ENCODE peak calls at places on chromosomes 16 and 17, in four cellular contexts. One of them, this sample, is unnamed.

GRCh38 chr17:81476635-81477034 is 36.0 kb downstream of the ACTG1 start:
- DNase-seq in K562: no peak
- DNase-seq in GM12891: no peak
- DNase-seq in GM12878: no peak
- DNase-seq in this sample: no peak

GRCh38 chr17:40070895-40071719 is 8.3 kb downstream of the THRA start:
- DNase-seq in GM12891: no peak
- DNase-seq in GM12878: no peak
- DNase-seq in K562: no peak
- DNase-seq in this sample: peak

GRCh38 chr17:61517843-61518606 is 65.8 kb downstream of the TBX4 start:
- DNase-seq in K562: no peak
- DNase-seq in GM12878: no peak
- DNase-seq in GM12891: no peak
- DNase-seq in this sample: no peak

GRCh38 chr17:55728833-55729232 is 6.2 kb upstream of the TMEM100 start:
- DNase-seq in K562: no peak
- DNase-seq in GM12878: no peak
- DNase-seq in GM12891: no peak
- DNase-seq in this sample: no peak

GRCh38 chr16:89170346-89171215 is 967 bp upstream of the CDH15 start:
- DNase-seq in GM12891: no peak
- DNase-seq in K562: no peak
- DNase-seq in GM12878: no peak
- DNase-seq in this sample: no peak

GRCh38 chr17:16432017-16432416 is 16.6 kb downstream of the TRPV2 start:
- DNase-seq in GM12878: no peak
- DNase-seq in GM12891: no peak
- DNase-seq in K562: no peak
- DNase-seq in this sample: no peak

GRCh38 chr16:47459603-47460002 is 1.3 kb downstream of the ITFG1 start:
- DNase-seq in K562: no peak
- DNase-seq in GM12878: no peak
- DNase-seq in GM12891: no peak
- DNase-seq in this sample: no peak

GRCh38 chr16:88760424-88761142 is 24.4 kb downstream of the PIEZO1 start:
- DNase-seq in K562: no peak
- DNase-seq in GM12878: no peak
- DNase-seq in GM12891: no peak
- DNase-seq in this sample: no peak

GRCh38 chr16:52812945-52813556 is 239.6 kb downstream of the CHD9NB start:
- DNase-seq in K562: no peak
- DNase-seq in GM12891: no peak
- DNase-seq in GM12878: no peak
- DNase-seq in this sample: no peak

GRCh38 chr17:2025220-2025621 is at the start of gene RTN4RL1:
- DNase-seq in GM12878: no peak
- DNase-seq in GM12891: peak
- DNase-seq in K562: peak
- DNase-seq in this sample: no peak

GRCh38 chr17:69406906-69407305 is 7.6 kb upstream of the MAP2K6 start:
- DNase-seq in GM12891: no peak
- DNase-seq in GM12878: no peak
- DNase-seq in K562: no peak
- DNase-seq in this sample: no peak

GRCh38 chr17:58333396-58334207 is 5.0 kb upstream of the TSPOAP1 start:
- DNase-seq in GM12878: no peak
- DNase-seq in GM12891: no peak
- DNase-seq in K562: no peak
- DNase-seq in this sample: peak
- TF ChIP-seq SPI1 in GM12878: peak
- TF ChIP-seq SPI1 in GM12891: peak
- TF ChIP-seq SPI1 in K562: peak
- TF ChIP-seq SPI1 in this sample: peak

GRCh38 chr17:59154335-59154720 is 658 bp downstream of the SKA2 start:
- DNase-seq in GM12891: no peak
- DNase-seq in GM12878: no peak
- DNase-seq in K562: peak
- DNase-seq in this sample: peak
- TF ChIP-seq SPI1 in GM12891: no peak
- TF ChIP-seq SPI1 in GM12878: no peak
- TF ChIP-seq SPI1 in K562: no peak
- TF ChIP-seq SPI1 in this sample: peak

GRCh38 chr17:17538417-17539391 is 42.5 kb upstream of the RASD1 start:
- DNase-seq in GM12878: no peak
- DNase-seq in GM12891: no peak
- DNase-seq in K562: peak
- DNase-seq in this sample: no peak
- TF ChIP-seq SPI1 in GM12878: no peak
- TF ChIP-seq SPI1 in GM12891: no peak
- TF ChIP-seq SPI1 in K562: no peak
- TF ChIP-seq SPI1 in this sample: no peak

DNA sequence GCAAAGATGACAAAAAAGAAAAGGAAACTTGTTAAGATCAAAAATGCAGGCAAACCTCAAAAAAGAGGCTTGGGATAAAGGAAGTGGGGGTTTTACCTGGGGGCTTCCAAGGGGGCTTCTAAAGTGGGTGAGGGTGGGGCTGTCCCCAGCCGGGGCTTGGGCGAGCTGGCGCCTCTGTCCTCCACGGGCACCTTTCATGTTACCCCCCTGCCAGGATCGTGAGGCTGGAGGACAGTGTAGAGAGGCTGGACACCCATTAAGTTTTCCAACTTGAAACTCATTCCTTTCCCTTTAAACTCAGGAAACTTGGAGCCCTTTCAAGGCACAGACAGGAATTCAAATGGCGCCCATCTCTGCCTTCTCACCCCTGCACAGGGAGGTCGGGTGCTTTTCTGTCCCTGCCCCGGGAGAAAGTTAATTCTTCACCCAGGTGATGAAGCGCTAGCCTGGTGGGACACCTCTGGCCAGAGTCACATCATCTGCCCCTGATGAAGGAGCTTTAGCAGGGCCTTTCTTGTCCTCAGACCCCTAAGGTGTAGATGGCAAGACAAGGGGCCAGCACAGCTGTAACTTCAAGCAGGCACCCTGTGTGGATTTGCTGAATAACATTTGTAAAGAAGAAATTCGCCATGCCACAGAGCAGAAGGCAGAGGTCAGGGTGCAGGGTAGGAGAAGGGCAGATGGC is 87.3 kb downstream of the C16orf78 start:
- DNase-seq in K562: no peak
- DNase-seq in GM12878: no peak
- DNase-seq in GM12891: no peak
- DNase-seq in this sample: no peak
- TF ChIP-seq SPI1 in K562: no peak
- TF ChIP-seq SPI1 in GM12878: no peak
- TF ChIP-seq SPI1 in GM12891: no peak
- TF ChIP-seq SPI1 in this sample: no peak

DNA sequence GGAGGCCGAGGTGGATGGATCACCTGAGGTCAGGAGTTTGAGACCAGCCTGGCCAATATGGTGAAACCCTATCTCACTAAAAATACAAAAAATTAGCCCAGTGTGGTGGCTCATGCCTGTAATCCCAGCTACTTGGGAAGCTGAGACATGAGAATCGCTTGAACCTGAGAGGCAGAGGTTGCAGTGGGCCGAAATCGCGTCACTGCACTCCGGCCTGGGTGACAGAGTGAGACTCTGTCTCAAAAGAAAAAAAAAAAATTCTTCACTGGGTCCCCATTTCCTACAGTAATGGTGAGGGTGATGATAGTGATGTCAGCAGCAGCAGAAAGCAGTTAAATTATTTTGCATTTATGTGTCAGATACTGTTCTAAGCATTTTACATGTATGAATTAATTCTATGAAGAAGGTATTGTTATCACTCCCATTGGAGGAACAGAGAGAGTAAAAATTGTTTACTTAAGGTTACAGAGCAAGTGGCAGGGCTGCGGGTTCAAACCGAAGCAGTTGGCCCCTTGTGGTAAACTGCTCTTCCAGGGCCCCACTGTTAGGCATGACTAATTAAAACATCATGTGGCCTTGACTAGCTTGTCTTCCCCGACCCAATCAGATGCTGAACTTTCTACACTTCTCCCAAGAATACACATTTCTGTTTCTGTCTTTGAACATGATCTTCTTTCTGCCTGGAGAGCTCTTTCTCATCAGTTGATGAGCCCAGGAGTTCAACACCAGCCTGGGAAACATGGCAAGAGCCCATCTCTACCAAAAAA is 45.8 kb downstream of the STAT3 start:
- DNase-seq in K562: peak
- DNase-seq in GM12878: no peak
- DNase-seq in GM12891: no peak
- DNase-seq in this sample: peak
- TF ChIP-seq SPI1 in K562: no peak
- TF ChIP-seq SPI1 in GM12878: no peak
- TF ChIP-seq SPI1 in GM12891: no peak
- TF ChIP-seq SPI1 in this sample: no peak

GRCh38 chr17:38893612-38894011 is 23.8 kb downstream of the LASP1 start:
- DNase-seq in GM12878: no peak
- DNase-seq in GM12891: no peak
- DNase-seq in K562: no peak
- DNase-seq in this sample: peak
- TF ChIP-seq SPI1 in GM12878: no peak
- TF ChIP-seq SPI1 in GM12891: no peak
- TF ChIP-seq SPI1 in K562: no peak
- TF ChIP-seq SPI1 in this sample: peak

GRCh38 chr17:8823279-8823678 is 24.1 kb upstream of the MFSD6L start:
- DNase-seq in K562: no peak
- DNase-seq in GM12878: no peak
- DNase-seq in GM12891: no peak
- DNase-seq in this sample: no peak

GRCh38 chr17:8820311-8821010 is 21.3 kb upstream of the MFSD6L start:
- DNase-seq in GM12891: no peak
- DNase-seq in K562: no peak
- DNase-seq in GM12878: no peak
- DNase-seq in this sample: no peak

GRCh38 chr17:8825802-8826201 is 26.6 kb upstream of the MFSD6L start:
- DNase-seq in GM12878: no peak
- DNase-seq in K562: no peak
- DNase-seq in GM12891: no peak
- DNase-seq in this sample: no peak

GRCh38 chr17:8821446-8822105 is 22.4 kb upstream of the MFSD6L start:
- DNase-seq in GM12878: no peak
- DNase-seq in K562: no peak
- DNase-seq in GM12891: no peak
- DNase-seq in this sample: no peak

DNA sequence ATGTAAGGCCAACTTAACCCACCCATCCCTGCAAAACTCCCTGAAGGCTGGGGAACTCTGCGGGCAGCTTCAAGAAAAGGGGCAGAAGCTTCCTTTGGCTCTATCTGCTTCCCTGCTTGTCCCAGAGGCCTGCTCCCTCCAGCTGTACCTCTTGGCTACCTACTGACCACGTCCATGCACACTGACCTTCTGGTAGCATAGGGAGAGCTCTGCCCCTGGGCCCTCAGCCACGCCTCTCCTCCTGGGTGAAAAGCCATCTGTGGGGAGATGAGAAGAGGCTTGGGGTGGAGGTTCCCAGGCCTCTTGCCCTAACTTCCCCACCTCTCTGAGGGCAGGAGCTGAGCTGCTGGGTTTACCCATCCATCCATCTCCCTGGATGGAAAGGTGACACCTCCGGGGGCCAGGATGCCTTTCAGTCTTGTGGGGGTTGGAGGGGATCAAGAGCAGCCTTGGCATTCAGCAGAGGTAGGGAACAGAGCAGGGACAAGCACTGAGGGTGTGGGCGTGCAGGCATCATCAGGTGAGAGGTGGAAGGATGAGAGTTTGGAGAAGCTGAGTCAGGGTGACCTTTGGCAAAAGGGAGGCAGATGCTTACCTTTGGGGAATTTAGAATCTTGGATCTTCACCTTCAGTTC is 23.4 kb upstream of the MFSD6L start:
- DNase-seq in GM12878: no peak
- DNase-seq in K562: no peak
- DNase-seq in GM12891: no peak
- DNase-seq in this sample: no peak
- TF ChIP-seq SPI1 in GM12878: no peak
- TF ChIP-seq SPI1 in K562: no peak
- TF ChIP-seq SPI1 in GM12891: no peak
- TF ChIP-seq SPI1 in this sample: no peak

GRCh38 chr17:77610980-77611641 is 347.4 kb upstream of the TNRC6C start:
- DNase-seq in K562: no peak
- DNase-seq in GM12891: no peak
- DNase-seq in GM12878: no peak
- DNase-seq in this sample: no peak
- TF ChIP-seq SPI1 in K562: no peak
- TF ChIP-seq SPI1 in GM12891: no peak
- TF ChIP-seq SPI1 in GM12878: no peak
- TF ChIP-seq SPI1 in this sample: no peak

DNA sequence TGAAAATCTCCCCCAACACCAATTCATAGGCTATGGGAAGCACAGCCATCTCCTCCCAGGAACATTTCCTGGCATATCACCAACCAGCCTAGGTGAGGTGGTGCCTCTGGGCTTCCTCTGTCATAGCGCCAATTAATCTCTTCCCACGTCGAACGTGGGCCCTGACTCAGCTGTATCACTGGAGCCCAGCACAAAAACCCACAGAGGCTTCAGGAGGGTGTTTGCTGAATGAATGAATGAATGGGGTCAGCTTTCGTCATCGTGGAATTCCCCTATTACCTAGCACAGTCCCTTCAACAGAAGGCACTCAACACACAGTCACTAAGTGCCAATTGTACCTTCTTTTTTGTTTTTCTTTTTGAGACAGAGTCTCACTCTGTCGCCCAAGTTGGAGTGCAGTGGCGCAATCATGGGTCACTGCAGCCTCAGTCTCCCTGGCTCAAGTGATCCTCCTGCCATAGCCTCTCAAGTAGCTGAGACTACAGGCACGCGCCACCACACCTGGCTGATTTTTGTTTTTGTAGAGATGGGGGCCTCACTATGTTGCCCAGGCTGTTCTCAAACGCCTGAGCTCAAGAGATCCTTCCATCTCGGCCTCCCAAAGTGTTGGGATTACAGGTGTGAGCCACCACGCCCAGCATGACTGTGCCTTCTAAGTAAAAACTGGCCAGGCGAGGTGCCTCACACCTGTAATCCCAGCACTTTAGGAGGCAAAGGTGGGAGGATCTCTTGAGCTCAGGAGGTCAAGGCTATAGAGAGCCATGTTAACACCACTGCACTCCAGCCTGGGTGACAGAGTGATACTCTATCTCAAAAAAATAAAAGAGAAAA is 4.1 kb downstream of the ZNF688 start:
- DNase-seq in GM12878: no peak
- DNase-seq in K562: no peak
- DNase-seq in GM12891: no peak
- DNase-seq in this sample: no peak
- TF ChIP-seq SPI1 in GM12878: no peak
- TF ChIP-seq SPI1 in K562: no peak
- TF ChIP-seq SPI1 in GM12891: no peak
- TF ChIP-seq SPI1 in this sample: no peak